ENCODE peak calls at places on chromosomes 2 and 18, in seven cellular contexts. T is left ventricle myocardium inferior, D is choroid plexus epithelial cell, N is thyroid gland, Q is psoas muscle, U is mucosa of descending colon, L is cardiac fibroblast. K is an unnamed sample.

GRCh38 chr2:232488097-232488711 is 570 bp upstream of the ECEL1 start:
- DNase-seq in N (no peak), L (no peak), Q (no peak), D (no peak), U (peak; percentile 6), T (peak; percentile 7), K (no peak)

GRCh38 chr2:172442072-172442895 is 14.9 kb downstream of the ITGA6 start:
- DNase-seq in D (peak; percentile 75), U (peak; percentile 75), L (peak; percentile 72), T (no peak), Q (no peak), N (no peak), K (peak; percentile 89)

GRCh38 chr2:176432439-176432838 is 163.2 kb downstream of the MTX2 start:
- DNase-seq in N (no peak), U (no peak), Q (no peak), L (no peak), D (no peak), T (no peak), K (peak; percentile 73)

GRCh38 chr2:9462313-9462712 is 12.0 kb upstream of the IAH1 start:
- DNase-seq in Q (no peak), U (no peak), D (no peak), T (no peak), N (no peak), L (no peak), K (no peak)

GRCh38 chr18:43392168-43392567 is 114.9 kb upstream of the SYT4 start:
- DNase-seq in N (no peak), T (no peak), U (no peak), Q (no peak), L (no peak), D (no peak), K (no peak)

GRCh38 chr18:24913507-24914147 is 438.3 kb downstream of the ZNF521 start:
- DNase-seq in T (no peak), D (no peak), L (no peak), Q (peak; percentile 61), U (no peak), N (no peak), K (peak; percentile 11)

GRCh38 chr2:241559489-241560180 is 1.1 kb downstream of the BOK start:
- DNase-seq in Q (no peak), D (peak; percentile 54), U (peak; percentile 69), N (peak; percentile 60), T (no peak), L (peak; percentile 60), K (peak; percentile 48)

GRCh38 chr2:121791801-121792221 is 36.4 kb downstream of the TSN start:
- DNase-seq in T (no peak), L (no peak), N (no peak), D (no peak), Q (no peak), U (no peak), K (no peak)

GRCh38 chr2:178796079-178796677 is 11.0 kb downstream of the TTN start:
- DNase-seq in T (no peak), N (no peak), U (no peak), D (peak; percentile 75), Q (no peak), L (peak; percentile 73), K (peak; percentile 52)

GRCh38 chr18:32461704-32462272 is 8.9 kb downstream of the GAREM1 start:
- DNase-seq in U (no peak), L (no peak), N (no peak), D (peak; percentile 69), Q (no peak), T (no peak), K (peak; percentile 22)

GRCh38 chr18:21194871-21195771 is 46.9 kb upstream of the GREB1L start:
- DNase-seq in L (peak; percentile 64), T (no peak), Q (no peak), U (no peak), N (no peak), D (peak; percentile 66), K (peak; percentile 54)

GRCh38 chr2:175176624-175177023 is 4.9 kb downstream of the ATP5MC3 start:
- DNase-seq in Q (no peak), T (no peak), D (no peak), L (no peak), U (no peak), N (no peak), K (no peak)
- H3K4me3 ChIP-seq in Q (no peak overlapping the region), T (no peak overlapping the region), D (no peak overlapping the region), L (no peak overlapping the region), U (no peak overlapping the region), N (no peak overlapping the region), K (no peak overlapping the region)

DNA sequence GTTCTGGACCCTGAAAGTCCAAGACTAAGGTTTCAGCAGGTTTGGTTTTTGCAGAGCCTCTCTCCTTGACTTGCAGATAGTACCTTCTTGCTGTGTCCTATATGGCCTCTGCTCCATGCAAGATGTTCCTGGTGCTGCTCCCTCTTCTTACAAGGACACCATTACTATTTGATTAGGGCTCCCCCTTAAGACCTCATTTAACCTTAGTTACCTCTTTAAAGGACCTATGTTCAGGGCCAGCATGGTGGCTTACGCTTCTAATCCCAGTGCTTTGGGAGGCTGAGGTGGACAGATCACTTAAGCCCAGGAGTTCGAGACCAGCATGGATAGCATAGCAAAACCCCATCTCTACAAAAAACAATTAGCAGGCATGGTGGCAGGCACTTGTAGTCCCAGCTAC is 179.0 kb downstream of the SLC39A10 start:
- DNase-seq in L (no peak), N (no peak), D (no peak), U (no peak), T (no peak), Q (no peak), K (no peak)
- TF ChIP-seq CTCF in L (no peak), N (no peak), D (no peak), U (no peak), T (no peak), Q (no peak), K (no peak)

DNA sequence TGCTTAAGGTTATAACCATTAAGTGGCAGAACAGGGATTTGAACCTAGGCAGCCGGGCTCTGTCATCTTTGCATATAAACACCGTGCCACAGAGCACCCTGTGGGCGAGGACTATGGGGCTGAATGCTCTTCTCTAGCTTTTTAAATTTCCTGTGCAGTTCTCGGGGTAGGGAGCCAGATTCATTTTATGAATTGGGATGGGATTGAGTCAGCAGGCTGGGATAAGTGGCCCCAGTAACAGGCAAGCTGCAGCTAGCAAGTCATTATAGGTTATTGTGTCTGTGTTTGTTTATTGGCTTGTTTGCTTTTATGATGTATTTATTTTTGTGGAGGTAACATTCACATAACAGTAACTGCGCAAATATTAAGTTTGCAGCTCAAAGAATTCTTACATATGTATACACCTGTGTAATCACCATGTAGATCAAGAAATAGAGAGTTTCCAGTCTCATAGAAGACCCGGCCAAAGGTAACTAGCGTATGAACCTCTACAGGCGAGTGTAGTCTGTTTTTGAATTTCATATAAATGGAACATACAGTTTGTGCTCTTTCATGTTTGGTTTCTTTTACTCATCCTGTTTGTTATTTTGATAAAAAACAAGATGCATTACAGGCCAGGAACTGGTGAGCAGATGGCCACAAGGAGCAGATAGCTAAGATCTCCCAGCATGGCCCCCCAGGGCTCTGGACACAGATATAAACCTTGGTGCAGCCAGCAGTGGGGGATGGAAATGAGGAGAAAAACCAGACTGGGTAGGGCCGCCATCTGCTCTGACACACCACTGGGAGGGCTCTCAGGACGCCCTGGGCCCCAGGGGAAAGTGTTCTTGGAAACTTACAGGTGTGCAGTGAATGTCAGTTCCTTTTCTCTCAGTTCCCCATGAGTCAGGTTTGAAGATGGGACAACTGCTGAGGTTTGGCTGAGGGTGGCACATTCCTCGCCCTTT is 49.2 kb upstream of the GPR155 start:
- DNase-seq in Q (no peak), L (no peak), U (no peak), N (no peak), T (no peak), D (no peak), K (no peak)
- H3K4me3 ChIP-seq in Q (no peak overlapping the region), L (no peak overlapping the region), U (no peak overlapping the region), N (no peak overlapping the region), T (no peak overlapping the region), D (no peak overlapping the region), K (no peak overlapping the region)

GRCh38 chr2:73291461-73292315 is 1.7 kb downstream of the EGR4 start:
- DNase-seq in L (no peak), U (no peak), D (no peak), N (no peak), Q (no peak), T (no peak), K (no peak)
- TF ChIP-seq CTCF in L (peak; percentile 15), U (no peak), D (no peak), N (no peak), Q (no peak), T (no peak), K (no peak)

GRCh38 chr2:46042711-46043110 is 254.5 kb upstream of the EPAS1 start:
- DNase-seq in Q (no peak), D (no peak), L (no peak), N (no peak), U (no peak), T (no peak), K (no peak)
- H3K4me3 ChIP-seq in Q (no peak overlapping the region), D (no peak overlapping the region), L (no peak overlapping the region), N (no peak overlapping the region), U (no peak overlapping the region), T (no peak overlapping the region), K (no peak overlapping the region)